ENCODE peak calls at places on chromosome 12, in nine cellular contexts. One of them, this sample, is unnamed. For H3K9me3, the result is how much of the 10 kb centered on the place peaks cover.

GRCh38 chr12:116591608-116592115 is 32.5 kb downstream of the MAP1LC3B2 start:
- DNase-seq in suprapubic skin: no peak
- DNase-seq in stomach: no peak
- DNase-seq in HepG2: no peak
- DNase-seq in prostate gland: no peak
- DNase-seq in K562: no peak
- DNase-seq in sigmoid colon: no peak
- DNase-seq in GM12878: no peak
- DNase-seq in esophagus muscularis mucosa: no peak
- DNase-seq in this sample: no peak

GRCh38 chr12:20320552-20320951 is 47.8 kb upstream of the PDE3A start:
- DNase-seq in HepG2: no peak
- DNase-seq in K562: no peak
- DNase-seq in esophagus muscularis mucosa: no peak
- DNase-seq in stomach: no peak
- DNase-seq in prostate gland: no peak
- DNase-seq in GM12878: no peak
- DNase-seq in sigmoid colon: no peak
- DNase-seq in suprapubic skin: no peak
- DNase-seq in this sample: no peak

GRCh38 chr12:122203301-122203967 is at the start of gene B3GNT4:
- DNase-seq in sigmoid colon: no peak
- DNase-seq in prostate gland: peak
- DNase-seq in esophagus muscularis mucosa: no peak
- DNase-seq in stomach: peak
- DNase-seq in suprapubic skin: peak
- DNase-seq in HepG2: no peak
- DNase-seq in K562: peak
- DNase-seq in GM12878: no peak
- DNase-seq in this sample: no peak

GRCh38 chr12:7877421-7877820 is 4.7 kb upstream of the SLC2A14 start:
- DNase-seq in prostate gland: no peak
- DNase-seq in suprapubic skin: no peak
- DNase-seq in GM12878: no peak
- DNase-seq in HepG2: no peak
- DNase-seq in esophagus muscularis mucosa: no peak
- DNase-seq in K562: no peak
- DNase-seq in stomach: no peak
- DNase-seq in sigmoid colon: no peak
- DNase-seq in this sample: no peak

GRCh38 chr12:49961111-49961922 is at the start of gene AQP5:
- DNase-seq in K562: no peak
- DNase-seq in GM12878: no peak
- DNase-seq in prostate gland: no peak
- DNase-seq in stomach: peak
- DNase-seq in suprapubic skin: no peak
- DNase-seq in HepG2: no peak
- DNase-seq in esophagus muscularis mucosa: no peak
- DNase-seq in sigmoid colon: no peak
- DNase-seq in this sample: no peak

GRCh38 chr12:96177013-96177412 is 17.2 kb upstream of the ELK3 start:
- DNase-seq in stomach: no peak
- DNase-seq in GM12878: no peak
- DNase-seq in suprapubic skin: no peak
- DNase-seq in HepG2: no peak
- DNase-seq in K562: no peak
- DNase-seq in sigmoid colon: no peak
- DNase-seq in esophagus muscularis mucosa: no peak
- DNase-seq in prostate gland: no peak
- DNase-seq in this sample: no peak

GRCh38 chr12:67940780-67941243 is 48.4 kb upstream of the IFNG-AS1 start:
- DNase-seq in K562: no peak
- DNase-seq in stomach: peak
- DNase-seq in prostate gland: no peak
- DNase-seq in HepG2: peak
- DNase-seq in esophagus muscularis mucosa: no peak
- DNase-seq in GM12878: no peak
- DNase-seq in sigmoid colon: no peak
- DNase-seq in suprapubic skin: no peak
- DNase-seq in this sample: no peak

GRCh38 chr12:77796775-77797174 is 33.9 kb upstream of the NAV3 start:
- DNase-seq in suprapubic skin: no peak
- DNase-seq in prostate gland: no peak
- DNase-seq in sigmoid colon: no peak
- DNase-seq in K562: no peak
- DNase-seq in HepG2: no peak
- DNase-seq in GM12878: no peak
- DNase-seq in stomach: no peak
- DNase-seq in esophagus muscularis mucosa: no peak
- DNase-seq in this sample: no peak

GRCh38 chr12:52924764-52925716 is 20.2 kb upstream of the KRT8 start:
- DNase-seq in esophagus muscularis mucosa: no peak
- DNase-seq in suprapubic skin: no peak
- DNase-seq in prostate gland: no peak
- DNase-seq in sigmoid colon: no peak
- DNase-seq in K562: peak
- DNase-seq in HepG2: peak
- DNase-seq in GM12878: no peak
- DNase-seq in stomach: no peak
- DNase-seq in this sample: no peak

GRCh38 chr12:49967042-49967776 is 5.5 kb downstream of the AQP5 start:
- DNase-seq in esophagus muscularis mucosa: peak
- DNase-seq in sigmoid colon: peak
- DNase-seq in GM12878: peak
- DNase-seq in K562: peak
- DNase-seq in HepG2: peak
- DNase-seq in prostate gland: peak
- DNase-seq in stomach: peak
- DNase-seq in suprapubic skin: peak
- DNase-seq in this sample: peak

GRCh38 chr12:97404549-97404948 is 58.1 kb upstream of the RMST start:
- DNase-seq in prostate gland: peak
- DNase-seq in HepG2: peak
- DNase-seq in suprapubic skin: no peak
- DNase-seq in GM12878: peak
- DNase-seq in esophagus muscularis mucosa: peak
- DNase-seq in sigmoid colon: no peak
- DNase-seq in K562: peak
- DNase-seq in stomach: peak
- DNase-seq in this sample: no peak

GRCh38 chr12:102702447-102703114 is 214.5 kb downstream of the PAH start:
- DNase-seq in GM12878: no peak
- DNase-seq in stomach: peak
- DNase-seq in K562: peak
- DNase-seq in sigmoid colon: peak
- DNase-seq in prostate gland: peak
- DNase-seq in suprapubic skin: no peak
- DNase-seq in esophagus muscularis mucosa: peak
- DNase-seq in HepG2: peak
- DNase-seq in this sample: no peak

GRCh38 chr12:64218597-64218996 is 3.5 kb downstream of the KICS2 start:
- DNase-seq in HepG2: no peak
- DNase-seq in stomach: no peak
- DNase-seq in suprapubic skin: no peak
- DNase-seq in K562: peak
- DNase-seq in esophagus muscularis mucosa: no peak
- DNase-seq in prostate gland: no peak
- DNase-seq in GM12878: peak
- DNase-seq in sigmoid colon: no peak
- DNase-seq in this sample: no peak

GRCh38 chr12:6837370-6838060 is 3.2 kb upstream of the GNB3 start:
- DNase-seq in K562: no peak
- DNase-seq in sigmoid colon: no peak
- DNase-seq in esophagus muscularis mucosa: no peak
- DNase-seq in suprapubic skin: no peak
- DNase-seq in HepG2: no peak
- DNase-seq in prostate gland: no peak
- DNase-seq in stomach: no peak
- DNase-seq in GM12878: no peak
- DNase-seq in this sample: no peak
- TF ChIP-seq POLR2AphosphoS5 in K562: no peak
- TF ChIP-seq POLR2AphosphoS5 in sigmoid colon: no peak
- TF ChIP-seq POLR2AphosphoS5 in esophagus muscularis mucosa: no peak
- TF ChIP-seq POLR2AphosphoS5 in suprapubic skin: no peak
- TF ChIP-seq POLR2AphosphoS5 in HepG2: no peak
- TF ChIP-seq POLR2AphosphoS5 in prostate gland: no peak
- TF ChIP-seq POLR2AphosphoS5 in stomach: no peak
- TF ChIP-seq POLR2AphosphoS5 in GM12878: no peak
- TF ChIP-seq POLR2AphosphoS5 in this sample: no peak

GRCh38 chr12:51293693-51294092 is 23.5 kb upstream of the SMAGP start:
- DNase-seq in sigmoid colon: no peak
- DNase-seq in suprapubic skin: no peak
- DNase-seq in HepG2: no peak
- DNase-seq in stomach: no peak
- DNase-seq in GM12878: no peak
- DNase-seq in prostate gland: no peak
- DNase-seq in esophagus muscularis mucosa: no peak
- DNase-seq in K562: no peak
- DNase-seq in this sample: no peak
- TF ChIP-seq CTCF in sigmoid colon: no peak
- TF ChIP-seq CTCF in suprapubic skin: no peak
- TF ChIP-seq CTCF in HepG2: no peak
- TF ChIP-seq CTCF in stomach: no peak
- TF ChIP-seq CTCF in GM12878: no peak
- TF ChIP-seq CTCF in prostate gland: no peak
- TF ChIP-seq CTCF in esophagus muscularis mucosa: no peak
- TF ChIP-seq CTCF in K562: no peak
- TF ChIP-seq CTCF in this sample: no peak

DNA sequence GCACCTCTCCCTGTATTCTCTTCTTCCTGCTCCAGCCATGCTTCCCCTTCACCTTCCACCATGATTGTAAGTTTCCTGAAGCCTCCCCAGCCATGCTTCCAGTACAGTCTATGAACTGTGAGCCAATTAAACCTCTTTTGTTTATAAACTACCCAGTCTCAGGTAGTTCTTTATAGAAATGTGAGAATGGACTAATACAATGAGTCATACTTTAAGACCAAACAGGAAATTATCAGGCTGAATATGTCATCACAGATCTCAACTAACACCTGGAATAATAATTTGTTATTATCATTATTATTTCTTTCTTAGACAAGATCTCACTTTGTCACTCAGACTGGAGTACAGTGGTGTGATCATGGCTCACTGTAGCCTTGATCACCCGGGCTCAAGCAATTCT is 85.4 kb downstream of the KCNMB4 start:
- DNase-seq in esophagus muscularis mucosa: no peak
- DNase-seq in suprapubic skin: no peak
- DNase-seq in HepG2: no peak
- DNase-seq in prostate gland: no peak
- DNase-seq in stomach: no peak
- DNase-seq in K562: no peak
- DNase-seq in sigmoid colon: no peak
- DNase-seq in GM12878: no peak
- DNase-seq in this sample: no peak
- H3K9me3 ChIP-seq in esophagus muscularis mucosa: under half
- H3K9me3 ChIP-seq in suprapubic skin: under half
- H3K9me3 ChIP-seq in HepG2: under half
- H3K9me3 ChIP-seq in prostate gland: under half
- H3K9me3 ChIP-seq in stomach: under half
- H3K9me3 ChIP-seq in K562: under half
- H3K9me3 ChIP-seq in sigmoid colon: under half
- H3K9me3 ChIP-seq in GM12878: under half
- H3K9me3 ChIP-seq in this sample: under half

GRCh38 chr12:31662176-31662849 is 2.8 kb downstream of the ETFBKMT start:
- DNase-seq in suprapubic skin: no peak
- DNase-seq in HepG2: no peak
- DNase-seq in esophagus muscularis mucosa: no peak
- DNase-seq in GM12878: no peak
- DNase-seq in stomach: no peak
- DNase-seq in sigmoid colon: no peak
- DNase-seq in K562: no peak
- DNase-seq in prostate gland: no peak
- DNase-seq in this sample: no peak
- TF ChIP-seq POLR2AphosphoS5 in suprapubic skin: no peak
- TF ChIP-seq POLR2AphosphoS5 in HepG2: no peak
- TF ChIP-seq POLR2AphosphoS5 in esophagus muscularis mucosa: no peak
- TF ChIP-seq POLR2AphosphoS5 in GM12878: no peak
- TF ChIP-seq POLR2AphosphoS5 in stomach: no peak
- TF ChIP-seq POLR2AphosphoS5 in sigmoid colon: no peak
- TF ChIP-seq POLR2AphosphoS5 in K562: no peak
- TF ChIP-seq POLR2AphosphoS5 in prostate gland: no peak
- TF ChIP-seq POLR2AphosphoS5 in this sample: no peak

GRCh38 chr12:13941258-13942249 is 39.8 kb downstream of the GRIN2B start:
- DNase-seq in esophagus muscularis mucosa: peak
- DNase-seq in GM12878: no peak
- DNase-seq in sigmoid colon: no peak
- DNase-seq in stomach: peak
- DNase-seq in K562: peak
- DNase-seq in HepG2: peak
- DNase-seq in suprapubic skin: no peak
- DNase-seq in prostate gland: no peak
- DNase-seq in this sample: no peak
- TF ChIP-seq CTCF in esophagus muscularis mucosa: no peak
- TF ChIP-seq CTCF in GM12878: peak
- TF ChIP-seq CTCF in sigmoid colon: no peak
- TF ChIP-seq CTCF in stomach: no peak
- TF ChIP-seq CTCF in K562: peak
- TF ChIP-seq CTCF in HepG2: peak
- TF ChIP-seq CTCF in suprapubic skin: peak
- TF ChIP-seq CTCF in prostate gland: no peak
- TF ChIP-seq CTCF in this sample: no peak

DNA sequence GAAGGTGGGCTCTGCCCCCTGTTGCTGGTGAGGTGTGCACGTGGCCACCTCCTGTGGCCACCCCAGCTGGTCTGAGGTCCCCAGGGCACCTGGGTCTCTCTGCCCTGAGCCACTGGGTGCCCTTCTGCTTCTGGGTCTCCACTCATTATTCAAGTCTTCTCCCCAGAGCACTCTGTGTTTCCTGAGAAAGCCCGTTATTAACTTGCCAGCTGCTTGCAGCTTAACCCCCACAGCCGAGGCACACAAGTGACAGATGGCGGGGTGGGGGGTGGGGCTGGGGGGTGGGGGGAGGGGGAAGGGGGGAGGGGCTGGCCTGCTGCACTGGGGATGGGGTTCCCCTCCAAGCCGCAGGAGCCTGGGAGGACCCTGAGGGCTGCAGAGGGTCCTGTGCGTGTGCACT is 40.5 kb downstream of the FBRSL1 start:
- DNase-seq in prostate gland: no peak
- DNase-seq in HepG2: no peak
- DNase-seq in K562: no peak
- DNase-seq in sigmoid colon: no peak
- DNase-seq in suprapubic skin: no peak
- DNase-seq in stomach: no peak
- DNase-seq in esophagus muscularis mucosa: no peak
- DNase-seq in GM12878: no peak
- DNase-seq in this sample: no peak
- H3K9me3 ChIP-seq in prostate gland: under half
- H3K9me3 ChIP-seq in HepG2: under half
- H3K9me3 ChIP-seq in K562: under half
- H3K9me3 ChIP-seq in sigmoid colon: under half
- H3K9me3 ChIP-seq in suprapubic skin: under half
- H3K9me3 ChIP-seq in stomach: under half
- H3K9me3 ChIP-seq in esophagus muscularis mucosa: under half
- H3K9me3 ChIP-seq in GM12878: under half
- H3K9me3 ChIP-seq in this sample: under half

GRCh38 chr12:91774471-91774921 is 371.1 kb downstream of the BTG1 start:
- DNase-seq in prostate gland: no peak
- DNase-seq in sigmoid colon: no peak
- DNase-seq in GM12878: no peak
- DNase-seq in HepG2: no peak
- DNase-seq in esophagus muscularis mucosa: no peak
- DNase-seq in stomach: no peak
- DNase-seq in suprapubic skin: no peak
- DNase-seq in K562: no peak
- DNase-seq in this sample: no peak
- TF ChIP-seq POLR2AphosphoS5 in prostate gland: no peak
- TF ChIP-seq POLR2AphosphoS5 in sigmoid colon: no peak
- TF ChIP-seq POLR2AphosphoS5 in GM12878: no peak
- TF ChIP-seq POLR2AphosphoS5 in HepG2: no peak
- TF ChIP-seq POLR2AphosphoS5 in esophagus muscularis mucosa: no peak
- TF ChIP-seq POLR2AphosphoS5 in stomach: no peak
- TF ChIP-seq POLR2AphosphoS5 in suprapubic skin: no peak
- TF ChIP-seq POLR2AphosphoS5 in K562: no peak
- TF ChIP-seq POLR2AphosphoS5 in this sample: no peak

GRCh38 chr12:131833896-131834641 is 5.9 kb downstream of the MMP17 start:
- DNase-seq in suprapubic skin: peak
- DNase-seq in GM12878: no peak
- DNase-seq in esophagus muscularis mucosa: no peak
- DNase-seq in sigmoid colon: no peak
- DNase-seq in K562: no peak
- DNase-seq in prostate gland: no peak
- DNase-seq in stomach: no peak
- DNase-seq in HepG2: no peak
- DNase-seq in this sample: no peak
- TF ChIP-seq CTCF in suprapubic skin: peak
- TF ChIP-seq CTCF in GM12878: peak
- TF ChIP-seq CTCF in esophagus muscularis mucosa: no peak
- TF ChIP-seq CTCF in sigmoid colon: no peak
- TF ChIP-seq CTCF in K562: peak
- TF ChIP-seq CTCF in prostate gland: no peak
- TF ChIP-seq CTCF in stomach: no peak
- TF ChIP-seq CTCF in HepG2: peak
- TF ChIP-seq CTCF in this sample: no peak

This sample was measured in breast epithelium.